ENCODE peak calls at places on chromosome 13, in seven cellular contexts. One of them, this sample, is unnamed.

GRCh38 chr13:96898855-96899254 is 95.4 kb downstream of the OXGR1 start:
- DNase-seq in nephron progenitor cell: no peak
- DNase-seq in H54: no peak
- DNase-seq in HFFc6: no peak
- DNase-seq in Calu3: no peak
- DNase-seq in ACHN: no peak
- DNase-seq in nucleus accumbens: peak; percentile 47
- DNase-seq in this sample: no peak

GRCh38 chr13:98089826-98090225 is 53.1 kb upstream of the FARP1 start:
- DNase-seq in nephron progenitor cell: no peak
- DNase-seq in H54: no peak
- DNase-seq in HFFc6: peak; percentile 20
- DNase-seq in Calu3: no peak
- DNase-seq in ACHN: no peak
- DNase-seq in nucleus accumbens: no peak
- DNase-seq in this sample: no peak

GRCh38 chr13:20137875-20138274 is 23.0 kb downstream of the GJA3 start:
- DNase-seq in nephron progenitor cell: no peak
- DNase-seq in H54: no peak
- DNase-seq in HFFc6: no peak
- DNase-seq in Calu3: no peak
- DNase-seq in ACHN: no peak
- DNase-seq in nucleus accumbens: no peak
- DNase-seq in this sample: no peak

GRCh38 chr13:112760440-112760839 is 70.6 kb downstream of the ATP11A start:
- DNase-seq in nephron progenitor cell: no peak
- DNase-seq in H54: no peak
- DNase-seq in HFFc6: peak; percentile 34
- DNase-seq in Calu3: no peak
- DNase-seq in ACHN: no peak
- DNase-seq in nucleus accumbens: no peak
- DNase-seq in this sample: no peak

GRCh38 chr13:75901509-75901908 is 265.4 kb downstream of the LMO7 start:
- DNase-seq in nephron progenitor cell: no peak
- DNase-seq in H54: no peak
- DNase-seq in HFFc6: no peak
- DNase-seq in Calu3: no peak
- DNase-seq in ACHN: no peak
- DNase-seq in nucleus accumbens: no peak
- DNase-seq in this sample: no peak

GRCh38 chr13:76991432-76991795 is 467 bp upstream of the CLN5 start:
- DNase-seq in nephron progenitor cell: no peak
- DNase-seq in H54: no peak
- DNase-seq in HFFc6: no peak
- DNase-seq in Calu3: no peak
- DNase-seq in ACHN: no peak
- DNase-seq in nucleus accumbens: no peak
- DNase-seq in this sample: no peak

GRCh38 chr13:87810391-87810801 is 139.2 kb downstream of the SLITRK5 start:
- DNase-seq in nephron progenitor cell: peak; percentile 8
- DNase-seq in H54: no peak
- DNase-seq in HFFc6: no peak
- DNase-seq in Calu3: no peak
- DNase-seq in ACHN: no peak
- DNase-seq in nucleus accumbens: no peak
- DNase-seq in this sample: no peak

GRCh38 chr13:44783987-44784734 is 205.1 kb downstream of the NUFIP1 start:
- DNase-seq in nephron progenitor cell: no peak
- DNase-seq in H54: no peak
- DNase-seq in HFFc6: no peak
- DNase-seq in Calu3: no peak
- DNase-seq in ACHN: no peak
- DNase-seq in nucleus accumbens: no peak
- DNase-seq in this sample: no peak

GRCh38 chr13:46747031-46747820 is 49.7 kb downstream of the ESD start:
- DNase-seq in nephron progenitor cell: no peak
- DNase-seq in H54: no peak
- DNase-seq in HFFc6: no peak
- DNase-seq in Calu3: no peak
- DNase-seq in ACHN: no peak
- DNase-seq in nucleus accumbens: no peak
- DNase-seq in this sample: no peak

GRCh38 chr13:105220886-105221285 is 1314.6 kb downstream of the EFNB2 start:
- DNase-seq in nephron progenitor cell: no peak
- DNase-seq in H54: no peak
- DNase-seq in HFFc6: no peak
- DNase-seq in Calu3: no peak
- DNase-seq in ACHN: no peak
- DNase-seq in nucleus accumbens: no peak
- DNase-seq in this sample: no peak

This sample was measured in DMS 273 treated with DMSO at 0.1 percent for 48 hours.